ENCODE peak calls at places on chromosomes 4 and X, in five cellular contexts. U is breast epithelium, Q is hepatocyte, J is thoracic aorta, T is cardiac muscle cell. A is an unnamed sample. For H3K36me3, the result is how much of the 10 kb centered on the place peaks cover.

GRCh38 chr4:31175242-31175910 is 455.2 kb downstream of the PCDH7 start:
- DNase-seq in U (no peak), Q (no peak), J (no peak), T (no peak), A (peak)

GRCh38 chr4:98262431-98262830 is 1.2 kb downstream of the RAP1GDS1 start:
- DNase-seq in U (no peak), Q (no peak), J (no peak), T (peak), A (no peak)

GRCh38 chrX:83658731-83659130 is 150.6 kb downstream of the POU3F4 start:
- DNase-seq in U (no peak), Q (no peak), J (no peak), T (no peak), A (no peak)

GRCh38 chr4:41594439-41594838 is 56.5 kb downstream of the LIMCH1 start:
- DNase-seq in U (no peak), Q (no peak), J (no peak), T (no peak), A (no peak)

GRCh38 chr4:150078996-150079581 is 844 bp downstream of the DCLK2 start:
- DNase-seq in U (peak), Q (peak), J (no peak), T (peak), A (peak)

GRCh38 chr4:90226734-90227133 is 99.5 kb downstream of the CCSER1 start:
- DNase-seq in U (no peak), Q (no peak), J (no peak), T (no peak), A (no peak)

GRCh38 chrX:140050906-140051305 is 85.6 kb upstream of the CXorf66 start:
- DNase-seq in U (no peak), Q (no peak), J (no peak), T (peak), A (no peak)

GRCh38 chrX:9767375-9767774 is 1.7 kb upstream of the GPR143 start:
- DNase-seq in U (no peak), Q (no peak), J (no peak), T (peak), A (no peak)

GRCh38 chr4:76590847-76591281 is 155.8 kb downstream of the SHROOM3 start:
- DNase-seq in U (no peak), Q (no peak), J (no peak), T (peak), A (peak)

GRCh38 chrX:136431625-136432024 is 56.1 kb upstream of the BRS3 start:
- DNase-seq in U (no peak), Q (no peak), J (no peak), T (no peak), A (no peak)

GRCh38 chr4:54277691-54278090 is 48.6 kb downstream of the PDGFRA start:
- DNase-seq in U (no peak), Q (peak), J (no peak), T (peak), A (peak)

GRCh38 chr4:143581331-143581961 is 67.9 kb downstream of the SMARCA5 start:
- DNase-seq in U (no peak), Q (no peak), J (no peak), T (no peak), A (no peak)
- H3K4me3 ChIP-seq in U (no peak), Q (no peak), J (no peak), T (no peak), A (no peak)

GRCh38 chr4:19924761-19925160 is 326.9 kb upstream of the SLIT2 start:
- DNase-seq in U (no peak), Q (no peak), J (no peak), T (peak), A (no peak)

GRCh38 chr4:19927381-19927780 is 324.3 kb upstream of the SLIT2 start:
- DNase-seq in U (no peak), Q (peak), J (no peak), T (peak), A (peak)

GRCh38 chr4:19925516-19925915 is 326.2 kb upstream of the SLIT2 start:
- DNase-seq in U (no peak), Q (no peak), J (no peak), T (no peak), A (no peak)

GRCh38 chr4:19936471-19936870 is 315.2 kb upstream of the SLIT2 start:
- DNase-seq in U (no peak), Q (no peak), J (no peak), T (peak), A (peak)

GRCh38 chr4:19930742-19931141 is 321.0 kb upstream of the SLIT2 start:
- DNase-seq in U (no peak), Q (no peak), J (no peak), T (no peak), A (no peak)
- H3K36me3 ChIP-seq in U (under half), Q (under half), J (under half), T (under half), A (under half)

GRCh38 chrX:103691059-103691458 is 4.6 kb upstream of the MORF4L2 start:
- DNase-seq in U (no peak), Q (no peak), J (no peak), T (no peak), A (no peak)

GRCh38 chrX:103687696-103688191 is 1.2 kb upstream of the MORF4L2 start:
- DNase-seq in U (peak), Q (peak), J (peak), T (peak), A (peak)

GRCh38 chrX:103686199-103687072 is at the start of gene MORF4L2:
- DNase-seq in U (peak), Q (peak), J (peak), T (peak), A (peak)

GRCh38 chrX:103687073-103687695 is 685 bp upstream of the MORF4L2 start:
- DNase-seq in U (peak), Q (peak), J (peak), T (peak), A (peak)

DNA sequence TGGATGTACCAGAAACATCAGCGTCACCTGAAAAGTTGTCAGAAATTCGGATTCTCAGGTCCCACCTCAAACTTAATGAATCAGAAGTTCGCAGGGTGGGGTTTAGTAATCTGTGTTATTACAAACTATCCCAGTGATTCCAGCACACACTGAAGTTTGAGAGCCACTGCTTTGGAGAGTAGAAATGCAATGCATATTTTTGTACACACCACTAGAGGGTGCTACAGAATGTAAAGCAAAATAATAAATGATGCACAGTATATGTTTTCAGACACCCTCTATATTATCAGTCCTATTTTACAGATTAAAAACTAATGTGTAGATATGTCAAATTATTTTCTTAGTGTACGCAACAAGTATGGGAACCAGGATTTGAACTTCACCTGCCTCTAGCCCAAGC is 2.5 kb upstream of the MORF4L2 start:
- DNase-seq in U (no peak), Q (peak), J (no peak), T (peak), A (peak)
- H3K4me3 ChIP-seq in U (no peak), Q (peak), J (peak), T (no peak), A (no peak)

DNA sequence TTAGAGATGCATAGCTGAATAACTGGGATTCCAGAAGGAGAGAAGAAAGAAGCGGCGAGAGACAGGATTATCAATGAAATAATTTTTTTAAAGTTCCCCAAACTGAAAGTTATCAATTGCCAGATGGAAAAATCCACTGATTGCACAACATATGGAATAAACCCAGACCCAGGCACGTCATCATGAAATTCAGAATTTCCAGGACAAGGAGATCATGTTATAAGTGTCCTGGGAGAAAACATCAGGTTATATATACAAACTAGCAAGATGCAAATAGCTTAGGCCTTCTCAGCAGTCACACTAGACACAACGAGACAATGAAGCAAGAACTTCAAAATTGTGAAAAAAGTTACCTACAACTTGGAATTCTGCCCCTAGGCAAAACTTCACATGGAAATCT is 200.0 kb downstream of the PALLD start:
- DNase-seq in U (no peak), Q (no peak), J (no peak), T (no peak), A (no peak)
- H3K36me3 ChIP-seq in U (under half), Q (under half), J (under half), T (half or more), A (under half)

GRCh38 chr4:147134536-147135210 is 189.0 kb upstream of the TTC29 start:
- DNase-seq in U (no peak), Q (no peak), J (no peak), T (peak), A (no peak)

DNA sequence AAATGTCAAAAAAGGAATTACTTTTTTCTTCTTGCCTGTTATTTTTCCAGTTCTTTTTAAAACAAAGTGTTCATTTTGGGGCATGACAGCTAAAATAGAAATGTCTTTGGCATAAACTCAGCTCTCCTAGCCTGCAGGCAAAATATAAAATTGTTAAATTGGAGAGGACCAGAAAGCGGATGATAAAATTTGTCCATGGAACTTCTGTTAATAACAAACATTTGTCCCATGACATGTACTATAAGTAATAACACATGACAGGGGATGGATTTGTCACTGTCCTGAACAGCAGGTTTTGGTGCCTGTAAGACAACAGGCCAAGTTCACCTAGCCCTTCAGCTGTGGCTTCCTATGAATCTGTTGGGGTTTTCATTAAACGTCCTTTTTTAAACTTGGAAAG is 184.0 kb upstream of the TTC29 start:
- DNase-seq in U (no peak), Q (no peak), J (no peak), T (no peak), A (no peak)
- H3K4me3 ChIP-seq in U (no peak), Q (no peak), J (no peak), T (no peak), A (no peak)

GRCh38 chrX:153954618-153955450 is 10.4 kb upstream of the RENBP start:
- DNase-seq in U (no peak), Q (no peak), J (no peak), T (no peak), A (no peak)
- H3K36me3 ChIP-seq in U (under half), Q (under half), J (under half), T (under half), A (half or more)

GRCh38 chr4:85474356-85474755 is 594 bp upstream of the ARHGAP24 start:
- DNase-seq in U (no peak), Q (no peak), J (no peak), T (no peak), A (no peak)

GRCh38 chr4:85477538-85477937 is 2.6 kb downstream of the ARHGAP24 start:
- DNase-seq in U (no peak), Q (no peak), J (no peak), T (no peak), A (no peak)

GRCh38 chr4:85475631-85476233 is 782 bp downstream of the ARHGAP24 start:
- DNase-seq in U (no peak), Q (peak), J (no peak), T (peak), A (no peak)

GRCh38 chr4:85478576-85478975 is 3.6 kb downstream of the ARHGAP24 start:
- DNase-seq in U (no peak), Q (no peak), J (no peak), T (peak), A (no peak)

DNA sequence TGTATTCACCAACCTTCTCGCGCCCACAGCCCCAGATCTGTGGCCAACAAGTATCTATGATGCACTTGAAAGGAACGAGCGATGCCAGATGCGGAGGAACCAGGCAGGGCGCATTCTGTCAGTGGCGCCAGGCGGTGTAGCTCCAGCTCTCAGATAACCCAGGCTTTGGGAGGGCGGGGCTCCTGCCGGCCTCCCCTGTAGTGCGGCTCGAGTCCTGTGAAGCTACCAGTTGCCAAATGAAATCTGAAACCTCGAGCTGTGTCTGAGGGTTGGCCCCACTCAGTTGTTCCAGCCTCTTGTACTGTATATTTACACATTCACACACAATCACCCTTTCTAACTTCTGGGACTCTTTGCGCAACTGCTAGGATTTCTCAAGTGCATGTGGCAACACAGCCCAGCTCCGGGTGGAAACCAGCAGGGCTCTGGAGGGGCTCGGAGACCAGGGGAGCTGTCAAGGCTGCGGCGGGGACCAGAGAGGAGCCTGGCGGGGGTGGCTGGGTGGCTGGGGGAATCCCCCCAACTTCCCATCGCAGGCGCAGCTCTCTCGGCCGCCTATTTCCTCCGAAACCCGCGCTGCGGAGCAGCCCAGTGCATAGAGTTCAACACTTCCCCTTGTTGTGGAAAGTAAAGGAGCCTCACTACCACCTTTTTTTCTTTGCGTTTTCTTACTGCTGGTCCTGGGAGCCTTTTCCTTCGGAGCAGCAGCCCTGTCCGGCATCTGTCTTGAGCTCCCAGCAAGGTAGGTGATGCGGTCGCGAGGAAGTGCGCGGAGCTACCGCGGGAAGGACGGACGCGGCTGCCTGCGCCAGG is at the start of gene ARHGAP24:
- DNase-seq in U (peak), Q (peak), J (peak), T (peak), A (peak)
- H3K4me3 ChIP-seq in U (peak), Q (peak), J (peak), T (peak), A (peak)

A was measured in brain microvascular endothelial cell.